ENCODE peak calls at places on chromosomes 12 and 14, in four cellular contexts. D, V, A and G are unnamed samples.

GRCh38 chr12:84128117-84128991 is 784.2 kb downstream of the SLC6A15 start:
- DNase-seq in D (no peak), V (no peak), A (no peak), G (no peak)

GRCh38 chr14:34254596-34254995 is 207.4 kb downstream of the SPTSSA start:
- DNase-seq in D (no peak), A (no peak), V (no peak), G (no peak)

GRCh38 chr12:42968426-42968825 is 378.9 kb upstream of the PRICKLE1 start:
- DNase-seq in D (no peak), A (no peak), V (no peak), G (no peak)

GRCh38 chr12:2265461-2266167 is 212.8 kb downstream of the CACNA1C start:
- DNase-seq in D (no peak), V (no peak), A (no peak), G (no peak)

GRCh38 chr12:6224550-6224949 is 24.4 kb downstream of the CD9 start:
- DNase-seq in A (no peak), D (no peak), V (no peak), G (no peak)

GRCh38 chr14:59356298-59356697 is 108.9 kb downstream of the GPR135 start:
- DNase-seq in A (no peak), D (no peak), V (no peak), G (no peak)

GRCh38 chr12:51890135-51890464 is 2.2 kb downstream of the ANKRD33 start:
- DNase-seq in D (no peak), V (no peak), A (no peak), G (no peak)

GRCh38 chr12:95918194-95918993 is 24.0 kb downstream of the CCDC38 start:
- DNase-seq in A (peak; percentile 71), D (peak; percentile 29), V (no peak), G (peak; percentile 52)

GRCh38 chr12:4133636-4134433 is 139.7 kb upstream of the CCND2 start:
- DNase-seq in D (no peak), A (no peak), V (no peak), G (peak; percentile 71)

DNA sequence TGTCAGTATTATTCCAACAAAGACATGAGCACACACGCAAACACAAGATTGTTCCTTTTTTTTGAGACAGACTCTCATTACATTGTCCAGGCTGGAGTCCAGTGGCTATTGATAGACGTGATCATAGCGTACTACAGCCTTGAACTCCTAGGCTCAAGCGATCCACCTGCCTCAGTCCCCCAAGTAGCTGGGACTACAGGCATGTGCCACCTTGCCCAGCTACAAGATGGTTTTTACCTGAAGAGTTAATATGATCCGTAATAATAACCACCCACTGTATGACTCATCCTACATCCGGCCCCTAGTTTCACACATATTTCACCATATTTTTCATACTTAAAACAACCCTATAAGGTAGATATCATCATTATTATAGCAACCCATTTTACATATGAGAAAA is 26.8 kb downstream of the BCAT1 start:
- DNase-seq in A (no peak), D (no peak), V (no peak), G (no peak)
- TF ChIP-seq ATF3 in A (no peak), D (peak; percentile 85), V (no peak), G (no peak)

DNA sequence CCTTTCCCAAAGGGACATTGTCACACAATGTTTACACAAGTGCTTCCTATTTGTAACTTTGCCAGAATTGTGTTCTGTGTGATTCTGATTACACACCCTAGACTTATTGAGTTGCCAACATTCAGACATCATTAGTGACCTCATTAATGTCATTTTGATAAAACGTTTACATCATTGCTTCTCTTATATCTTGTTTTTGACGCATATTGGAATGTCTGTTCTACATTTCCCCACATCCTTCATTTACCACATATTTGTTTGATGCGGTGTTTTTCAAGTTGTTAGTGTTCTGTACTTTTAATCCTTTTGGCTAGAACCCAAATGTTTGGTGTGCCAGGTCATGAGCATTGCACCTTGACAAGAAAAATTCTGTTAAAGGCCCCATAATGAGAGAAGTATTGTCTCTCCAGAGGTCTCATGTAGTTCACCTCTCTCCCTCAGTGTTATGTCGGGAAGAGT is 305.5 kb downstream of the AEBP2 start:
- DNase-seq in V (no peak), A (no peak), D (no peak), G (no peak)
- TF ChIP-seq TAF1 in V (no peak), A (no peak), D (no peak), G (no peak)

GRCh38 chr12:103806807-103807206 is 34.2 kb downstream of the NT5DC3 start:
- DNase-seq in D (peak; percentile 20), V (no peak), A (no peak), G (no peak)
- TF ChIP-seq ATF3 in D (no peak), V (no peak), A (no peak), G (no peak)

DNA sequence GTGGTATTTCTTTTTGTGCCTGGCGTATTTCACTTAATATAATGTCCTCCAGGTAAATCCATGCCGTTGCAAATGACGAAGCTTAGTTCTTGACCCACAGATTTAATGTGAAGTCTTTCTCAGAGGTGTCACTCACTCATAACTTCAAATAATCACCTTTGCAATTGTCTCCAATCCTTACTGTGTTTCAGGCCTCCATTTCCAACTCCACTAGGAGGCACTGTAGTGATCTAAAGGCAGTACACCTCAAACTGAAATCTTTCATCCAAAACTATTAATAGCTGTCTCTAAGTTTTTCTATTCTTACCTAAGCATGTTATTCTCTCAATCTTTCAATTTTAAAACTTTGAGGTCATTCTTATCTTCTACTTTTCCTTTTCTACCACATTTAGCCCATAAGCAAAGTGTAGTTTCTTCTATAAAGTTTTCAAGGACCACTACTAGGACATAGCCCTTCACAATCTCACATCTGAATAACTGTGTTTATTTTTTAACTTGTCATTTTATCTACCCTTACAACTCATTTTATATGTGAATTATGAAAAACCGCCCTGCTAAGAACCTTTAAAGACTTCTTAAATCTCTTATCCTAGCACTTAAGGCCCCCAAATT is 25.5 kb upstream of the FBXO34 start:
- DNase-seq in A (peak; percentile 25), D (no peak), V (no peak), G (no peak)
- TF ChIP-seq TAF1 in A (no peak), D (no peak), V (no peak), G (no peak)

GRCh38 chr12:76113800-76114757 is 29.6 kb upstream of the NAP1L1 start:
- DNase-seq in A (no peak), V (no peak), D (peak; percentile 83), G (no peak)

GRCh38 chr12:76119887-76120286 is 35.4 kb upstream of the NAP1L1 start:
- DNase-seq in D (no peak), V (no peak), A (no peak), G (no peak)

GRCh38 chr12:76123301-76124212 is 39.1 kb upstream of the NAP1L1 start:
- DNase-seq in A (no peak), D (no peak), V (no peak), G (no peak)

GRCh38 chr12:76117067-76117691 is 32.7 kb upstream of the NAP1L1 start:
- DNase-seq in D (no peak), V (no peak), A (no peak), G (no peak)

DNA sequence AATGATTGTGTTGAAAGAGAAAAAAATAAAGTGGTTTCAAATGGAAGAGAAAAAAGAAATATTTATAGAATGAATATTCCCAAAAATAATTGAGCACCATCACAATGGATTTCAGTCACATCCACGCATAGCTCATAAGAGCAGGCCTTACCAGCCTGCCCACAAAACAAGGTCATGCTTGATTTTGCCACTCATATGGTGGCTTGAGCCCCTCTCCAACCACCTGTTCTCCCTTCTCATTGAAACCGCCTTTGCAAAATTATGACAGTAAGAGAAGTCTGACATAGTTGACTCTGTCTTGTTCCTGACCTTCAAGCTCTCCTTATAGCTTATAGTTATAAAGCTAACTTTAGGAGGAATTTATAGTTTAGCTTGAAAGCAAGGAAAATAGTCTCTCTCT is 33.3 kb upstream of the NAP1L1 start:
- DNase-seq in V (no peak), D (no peak), A (no peak), G (no peak)
- TF ChIP-seq ATF3 in V (no peak), D (no peak), A (no peak), G (no peak)

DNA sequence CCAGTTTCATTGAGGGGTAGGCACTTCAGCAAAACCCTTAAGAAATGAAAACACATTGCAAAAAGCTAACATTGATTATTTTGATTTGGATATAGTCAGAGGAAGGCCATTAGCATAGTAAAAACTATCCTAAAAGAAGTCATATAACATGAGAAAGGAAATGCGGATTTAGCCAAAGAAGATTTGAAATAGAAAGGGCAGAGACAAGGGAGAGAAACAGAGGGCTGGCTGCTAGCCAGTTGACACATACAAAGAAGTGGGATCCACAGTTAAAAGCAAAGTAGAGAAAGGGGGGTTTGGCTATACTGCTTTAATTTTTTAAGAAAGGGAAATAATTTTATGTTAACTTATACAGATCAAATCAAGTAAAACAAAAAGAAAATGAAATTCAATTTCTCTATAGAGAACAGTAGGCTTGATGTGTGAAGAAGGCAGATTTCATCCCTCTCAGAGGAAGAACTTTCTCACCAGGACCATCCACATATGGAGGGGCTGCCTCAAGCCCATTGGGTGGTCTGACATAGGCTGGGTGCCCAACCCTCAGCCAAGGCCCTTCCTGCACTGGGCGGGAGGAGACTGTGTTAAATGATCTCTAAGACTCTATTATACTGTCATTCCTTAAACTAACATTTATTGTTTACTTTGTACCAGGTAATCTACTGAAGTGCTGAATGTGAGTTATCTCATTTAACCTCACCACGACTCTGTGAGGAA is 420.3 kb downstream of the CCDC91 start:
- DNase-seq in D (no peak), V (no peak), A (no peak), G (no peak)
- TF ChIP-seq TAF1 in D (no peak), V (no peak), A (no peak), G (no peak)

DNA sequence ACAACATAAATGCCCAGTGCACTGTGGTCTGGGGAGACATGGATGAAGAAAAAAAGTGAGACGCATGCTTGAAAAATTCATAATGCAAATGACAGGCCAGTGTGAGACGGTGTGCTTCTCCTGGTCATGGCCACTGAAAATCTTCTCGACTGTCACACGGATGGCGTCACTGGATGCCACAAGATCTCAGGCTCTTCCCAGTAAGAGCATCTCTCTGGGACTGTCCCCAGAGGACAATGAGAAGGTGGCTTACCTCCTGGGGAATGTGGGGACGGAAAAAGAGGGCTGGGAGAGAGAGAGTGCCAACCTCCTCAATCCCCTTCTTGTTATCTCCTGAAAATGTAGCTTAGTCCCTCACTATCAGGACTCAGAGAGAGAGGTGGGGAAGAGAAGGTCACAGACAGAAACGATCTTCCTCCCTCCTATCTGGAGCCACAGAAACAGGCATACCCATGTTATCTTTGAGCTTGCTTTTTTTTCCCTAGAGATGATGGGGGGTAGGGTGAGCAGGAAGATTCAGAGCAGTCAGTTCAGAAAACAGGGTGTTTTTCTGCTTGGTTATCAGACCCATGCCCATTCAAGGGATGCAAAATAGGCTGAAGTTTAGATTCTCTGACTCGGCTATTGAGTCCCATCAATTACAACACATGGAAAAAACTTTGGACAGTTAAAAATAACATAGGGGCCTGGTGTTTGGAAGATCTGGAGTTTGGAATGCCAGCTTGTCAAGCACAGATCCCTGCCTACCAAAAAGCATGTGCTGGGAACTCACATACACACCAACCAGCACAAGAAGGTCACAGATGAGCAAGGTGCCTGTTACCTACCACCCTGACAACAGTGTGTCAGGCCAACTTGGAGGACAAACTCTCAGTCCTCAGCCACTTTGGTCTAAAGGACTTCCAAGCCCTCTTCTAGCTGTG is 24.2 kb downstream of the DPF3 start:
- DNase-seq in V (no peak), A (no peak), D (peak; percentile 73), G (no peak)
- TF ChIP-seq ATF3 in V (no peak), A (no peak), D (no peak), G (no peak)